ENCODE peak calls at places on chromosomes 16 and 17, in four cellular contexts. T, E, F and W are unnamed samples.

GRCh38 chr17:81537856-81538555 is 9.8 kb downstream of the FSCN2 start:
- DNase-seq in T (no peak), E (no peak), F (no peak), W (no peak)

GRCh38 chr17:2365132-2365531 is 27.8 kb downstream of the SGSM2 start:
- DNase-seq in T (no peak), E (no peak), F (no peak), W (no peak)

GRCh38 chr16:47309581-47310312 is 151.1 kb downstream of the ITFG1 start:
- DNase-seq in T (no peak), E (peak), F (no peak), W (no peak)

GRCh38 chr17:41545829-41546410 is 17.8 kb upstream of the KRT19 start:
- DNase-seq in T (no peak), E (no peak), F (no peak), W (no peak)

GRCh38 chr16:66028505-66029216 is 337.8 kb upstream of the CDH5 start:
- DNase-seq in T (no peak), E (peak), F (no peak), W (no peak)

GRCh38 chr17:77306048-77306789 is 165.4 kb downstream of the SEC14L1 start:
- DNase-seq in T (no peak), E (no peak), F (no peak), W (no peak)

GRCh38 chr16:13767215-13767614 is 152.7 kb upstream of the ERCC4 start:
- DNase-seq in T (no peak), E (no peak), F (no peak), W (no peak)

GRCh38 chr17:32479074-32479617 is 7.6 kb upstream of the CDK5R1 start:
- DNase-seq in T (no peak), E (no peak), F (no peak), W (no peak)

GRCh38 chr17:68057531-68057952 is 22.0 kb downstream of the KPNA2 start:
- DNase-seq in T (peak), E (peak), F (no peak), W (no peak)

GRCh38 chr17:17345686-17346427 is 42.7 kb downstream of the NT5M start:
- DNase-seq in T (peak), E (no peak), F (peak), W (no peak)

GRCh38 chr17:1022278-1023024 is 25.5 kb downstream of the TIMM22 start:
- DNase-seq in T (no peak), E (no peak), F (no peak), W (no peak)

GRCh38 chr16:7397901-7398300 is 65.3 kb downstream of the RBFOX1 start:
- DNase-seq in T (no peak), E (no peak), F (no peak), W (peak)

GRCh38 chr17:4485676-4486646 is 12.7 kb upstream of the SPNS2 start:
- DNase-seq in T (no peak), E (no peak), F (no peak), W (no peak)

GRCh38 chr17:68248199-68248825 is 469 bp downstream of the AMZ2 start:
- DNase-seq in T (peak), E (peak), F (no peak), W (no peak)

GRCh38 chr17:78993981-78994671 is 14.4 kb upstream of the LGALS3BP start:
- DNase-seq in T (peak), E (no peak), F (peak), W (no peak)

GRCh38 chr16:27426423-27427408 is 24.7 kb downstream of the IL21R start:
- DNase-seq in T (peak), E (peak), F (no peak), W (peak)

GRCh38 chr17:59335685-59336084 is 4.2 kb downstream of the YPEL2 start:
- DNase-seq in T (no peak), E (no peak), F (no peak), W (no peak)

GRCh38 chr16:25065899-25066298 is 45.6 kb upstream of the LCMT1 start:
- DNase-seq in T (no peak), E (no peak), F (no peak), W (no peak)

GRCh38 chr16:58426095-58426494 is 33.8 kb downstream of the GINS3 start:
- DNase-seq in T (no peak), E (no peak), F (no peak), W (no peak)

GRCh38 chr16:83351846-83352245 is 455.9 kb upstream of the HSBP1 start:
- DNase-seq in T (no peak), E (peak), F (no peak), W (no peak)

GRCh38 chr16:84228321-84228838 is 11.4 kb downstream of the KCNG4 start:
- DNase-seq in T (no peak), E (peak), F (no peak), W (peak)

GRCh38 chr17:66547170-66547865 is 244.9 kb downstream of the PRKCA start:
- DNase-seq in T (no peak), E (no peak), F (no peak), W (no peak)

GRCh38 chr17:61997649-61998048 is 67.4 kb downstream of the MED13 start:
- DNase-seq in T (no peak), E (peak), F (no peak), W (no peak)

GRCh38 chr16:4496305-4496704 is 20.1 kb downstream of the HMOX2 start:
- DNase-seq in T (no peak), E (peak), F (no peak), W (no peak)

GRCh38 chr17:81277421-81277820 is 17.7 kb downstream of the SLC38A10 start:
- DNase-seq in T (peak), E (peak), F (no peak), W (no peak)

GRCh38 chr17:13359774-13360173 is 242.0 kb downstream of the HS3ST3A1 start:
- DNase-seq in T (no peak), E (no peak), F (no peak), W (no peak)

GRCh38 chr17:82095777-82096708 is 2.0 kb downstream of the FASN start:
- DNase-seq in T (no peak), E (no peak), F (no peak), W (no peak)

GRCh38 chr17:7313028-7313889 is 1.9 kb downstream of the GPS2 start:
- DNase-seq in T (no peak), E (peak), F (no peak), W (peak)

GRCh38 chr17:7313890-7314718 is 1.1 kb downstream of the GPS2 start:
- DNase-seq in T (no peak), E (peak), F (no peak), W (no peak)

GRCh38 chr17:7315570-7316243 is 547 bp upstream of the GPS2 start:
- DNase-seq in T (peak), E (no peak), F (peak), W (no peak)

GRCh38 chr17:7317161-7317803 is 2.1 kb upstream of the GPS2 start:
- DNase-seq in T (no peak), E (no peak), F (no peak), W (no peak)

GRCh38 chr17:7314719-7315569 is at the start of gene GPS2:
- DNase-seq in T (peak), E (peak), F (peak), W (peak)
- TF ChIP-seq POLR2A in T (peak), E (peak), F (peak), W (peak)

DNA sequence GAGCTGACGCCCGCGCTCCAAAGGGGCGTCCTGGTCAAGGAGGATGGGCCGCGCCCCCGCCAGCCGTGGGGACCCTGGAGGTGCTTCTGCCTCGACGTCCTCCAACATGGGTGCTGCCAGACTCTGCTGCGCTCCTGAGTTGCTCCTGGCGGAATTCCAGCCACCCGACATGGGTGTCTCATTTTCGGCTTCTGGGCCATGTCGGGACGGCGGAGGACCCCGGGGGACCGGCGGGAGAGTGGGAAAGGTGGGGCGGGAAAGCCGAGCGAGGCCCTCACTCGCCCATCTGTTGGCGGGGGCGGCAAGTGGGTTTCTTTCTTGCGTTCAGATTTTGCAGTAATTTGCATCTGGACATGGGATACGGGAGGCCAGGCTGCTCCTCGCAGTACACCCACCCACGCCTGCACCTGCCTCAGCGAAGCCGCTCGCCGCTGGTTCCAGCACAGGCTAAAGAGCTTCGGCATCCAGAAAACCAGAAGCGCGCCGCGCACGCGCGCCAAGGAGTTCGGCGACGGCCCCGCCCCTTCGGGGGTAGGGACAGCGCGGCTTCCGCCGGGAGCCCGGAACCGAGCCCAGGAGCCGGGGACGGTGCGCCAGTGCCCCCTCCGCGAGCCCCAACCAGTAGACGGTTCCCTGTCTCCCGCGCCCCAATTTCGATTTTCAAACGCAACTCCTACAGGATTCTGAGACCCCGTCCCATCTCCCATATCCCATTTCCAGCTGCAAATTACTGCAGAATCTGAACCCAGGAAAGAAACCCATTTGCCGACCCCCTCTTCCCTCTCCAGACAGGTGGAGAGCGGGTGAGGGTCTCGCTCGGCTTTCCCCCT is at the start of gene ARMC7:
- DNase-seq in T (peak), E (peak), F (peak), W (peak)
- TF ChIP-seq POLR2A in T (peak), E (no peak), F (peak), W (peak)

DNA sequence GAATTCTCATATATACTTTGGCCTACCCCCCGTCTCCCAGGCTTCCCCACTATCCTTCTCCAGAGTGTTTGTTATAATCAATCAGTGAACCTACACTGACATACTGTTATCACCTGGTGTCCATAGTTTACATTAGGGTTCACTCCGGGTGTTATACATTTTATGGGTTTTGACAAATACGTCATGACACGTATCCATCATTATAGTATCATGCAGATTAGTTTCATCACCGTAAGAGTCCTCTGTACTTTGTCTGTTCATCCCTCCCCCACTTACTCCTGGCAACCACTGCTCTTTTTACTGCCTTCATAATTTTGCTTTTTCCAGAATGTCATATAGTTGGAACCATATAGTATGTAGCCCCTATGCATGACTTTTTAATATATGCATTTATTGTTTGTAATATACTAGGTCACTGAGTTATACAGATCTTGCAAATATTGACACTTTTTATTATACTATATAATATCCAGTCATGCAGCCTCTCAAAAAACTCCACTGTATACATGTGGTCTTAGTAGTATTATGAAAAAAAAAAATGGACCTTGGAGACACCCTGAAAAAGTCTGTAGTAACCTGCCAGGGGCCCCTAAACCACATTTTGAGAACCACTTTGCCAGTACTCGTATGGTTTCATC is 28.4 kb downstream of the PPM1D start:
- DNase-seq in T (no peak), E (no peak), F (no peak), W (no peak)
- TF ChIP-seq POLR2A in T (no peak), E (no peak), F (no peak), W (no peak)

GRCh38 chr16:19290860-19291259 is 5.3 kb downstream of the CLEC19A start:
- DNase-seq in T (no peak), E (no peak), F (no peak), W (no peak)

GRCh38 chr16:19292186-19292585 is 6.7 kb downstream of the CLEC19A start:
- DNase-seq in T (no peak), E (no peak), F (no peak), W (no peak)

GRCh38 chr16:19289805-19290490 is 4.4 kb downstream of the CLEC19A start:
- DNase-seq in T (peak), E (no peak), F (no peak), W (no peak)

GRCh38 chr16:19288872-19289799 is 3.6 kb downstream of the CLEC19A start:
- DNase-seq in T (no peak), E (no peak), F (no peak), W (no peak)

DNA sequence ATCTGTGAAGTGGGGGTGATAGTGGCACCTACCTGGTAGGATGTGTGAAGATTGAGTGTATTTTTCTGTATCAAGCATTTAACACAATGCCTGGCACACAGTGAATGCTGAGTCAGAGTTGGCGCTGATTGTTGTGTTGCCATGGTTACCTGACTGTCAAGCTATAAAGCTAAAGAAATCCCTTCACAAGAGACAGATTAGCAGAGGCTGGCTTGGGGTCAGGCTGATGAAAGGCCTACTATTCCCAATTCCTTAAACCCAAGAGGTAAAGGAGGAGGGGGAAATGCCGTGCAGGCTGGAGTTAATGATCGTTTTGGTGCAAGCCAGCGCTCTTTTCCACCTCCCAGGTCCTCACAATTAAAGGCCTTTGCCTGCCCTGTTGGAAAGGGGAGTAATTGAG is 5.9 kb downstream of the CLEC19A start:
- DNase-seq in T (no peak), E (no peak), F (no peak), W (no peak)
- TF ChIP-seq POLR2A in T (no peak), E (no peak), F (no peak), W (no peak)

GRCh38 chr17:34980353-34980680 is at the start of gene LIG3:
- DNase-seq in T (peak), E (peak), F (peak), W (peak)
- TF ChIP-seq POLR2A in T (peak), E (peak), F (peak), W (no peak)

GRCh38 chr17:35141681-35142466 is at the start of gene NLE1:
- DNase-seq in T (peak), E (peak), F (peak), W (peak)
- TF ChIP-seq POLR2A in T (no peak), E (peak), F (no peak), W (peak)

GRCh38 chr16:89890200-89890599 is 16.8 kb downstream of the TCF25 start:
- DNase-seq in T (no peak), E (no peak), F (no peak), W (no peak)

GRCh38 chr16:89890886-89891657 is 17.7 kb downstream of the TCF25 start:
- DNase-seq in T (no peak), E (no peak), F (no peak), W (no peak)

GRCh38 chr16:89893642-89894548 is 20.5 kb downstream of the TCF25 start:
- DNase-seq in T (no peak), E (no peak), F (no peak), W (no peak)

GRCh38 chr16:89892635-89893034 is 19.2 kb downstream of the TCF25 start:
- DNase-seq in T (no peak), E (no peak), F (no peak), W (no peak)

DNA sequence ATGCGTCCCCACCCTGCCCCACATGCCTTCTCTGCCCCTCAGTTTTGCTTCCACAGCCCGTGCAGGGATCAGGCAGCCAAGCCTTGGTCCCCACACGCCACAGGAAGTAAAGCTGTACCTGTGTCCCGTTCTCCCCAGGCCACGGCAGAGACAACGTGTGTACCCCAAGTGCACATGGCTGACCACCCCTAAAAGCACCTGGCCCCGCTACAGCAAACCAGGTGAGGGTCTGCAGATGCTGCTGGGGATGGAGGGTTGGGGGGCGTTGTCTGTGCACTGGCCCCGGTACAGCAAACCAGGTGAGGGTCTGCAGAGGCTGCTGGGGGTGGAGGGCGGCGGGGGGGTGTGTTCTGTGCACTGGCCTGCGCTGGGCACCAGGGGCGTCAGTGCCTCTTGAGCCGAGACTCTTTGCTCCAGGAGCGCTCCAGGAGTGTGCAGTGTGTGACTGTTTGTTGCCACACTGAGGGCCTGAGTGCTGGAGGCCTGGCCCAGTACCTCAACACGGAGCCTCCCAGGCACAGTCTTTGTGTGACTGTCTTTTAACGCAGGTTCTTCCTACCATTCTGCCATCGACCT is 18.8 kb downstream of the TCF25 start:
- DNase-seq in T (no peak), E (no peak), F (no peak), W (no peak)
- TF ChIP-seq POLR2A in T (no peak), E (no peak), F (no peak), W (no peak)

GRCh38 chr16:1959269-1960039 is at the start of gene NDUFB10:
- DNase-seq in T (peak), E (peak), F (peak), W (peak)
- TF ChIP-seq POLR2A in T (peak), E (peak), F (no peak), W (peak)

GRCh38 chr17:15999141-15999973 is at the start of the genes TTC19 and ZSWIM7:
- DNase-seq in T (peak), E (peak), F (peak), W (peak)

GRCh38 chr17:16001498-16001897 is 1.9 kb downstream of the TTC19 start:
- DNase-seq in T (no peak), E (no peak), F (no peak), W (no peak)

GRCh38 chr17:16002708-16003265 is 3.2 kb downstream of the TTC19 start:
- DNase-seq in T (no peak), E (no peak), F (no peak), W (no peak)

GRCh38 chr17:15998031-15998574 is 1.4 kb downstream of the ZSWIM7 start:
- DNase-seq in T (no peak), E (no peak), F (no peak), W (no peak)

DNA sequence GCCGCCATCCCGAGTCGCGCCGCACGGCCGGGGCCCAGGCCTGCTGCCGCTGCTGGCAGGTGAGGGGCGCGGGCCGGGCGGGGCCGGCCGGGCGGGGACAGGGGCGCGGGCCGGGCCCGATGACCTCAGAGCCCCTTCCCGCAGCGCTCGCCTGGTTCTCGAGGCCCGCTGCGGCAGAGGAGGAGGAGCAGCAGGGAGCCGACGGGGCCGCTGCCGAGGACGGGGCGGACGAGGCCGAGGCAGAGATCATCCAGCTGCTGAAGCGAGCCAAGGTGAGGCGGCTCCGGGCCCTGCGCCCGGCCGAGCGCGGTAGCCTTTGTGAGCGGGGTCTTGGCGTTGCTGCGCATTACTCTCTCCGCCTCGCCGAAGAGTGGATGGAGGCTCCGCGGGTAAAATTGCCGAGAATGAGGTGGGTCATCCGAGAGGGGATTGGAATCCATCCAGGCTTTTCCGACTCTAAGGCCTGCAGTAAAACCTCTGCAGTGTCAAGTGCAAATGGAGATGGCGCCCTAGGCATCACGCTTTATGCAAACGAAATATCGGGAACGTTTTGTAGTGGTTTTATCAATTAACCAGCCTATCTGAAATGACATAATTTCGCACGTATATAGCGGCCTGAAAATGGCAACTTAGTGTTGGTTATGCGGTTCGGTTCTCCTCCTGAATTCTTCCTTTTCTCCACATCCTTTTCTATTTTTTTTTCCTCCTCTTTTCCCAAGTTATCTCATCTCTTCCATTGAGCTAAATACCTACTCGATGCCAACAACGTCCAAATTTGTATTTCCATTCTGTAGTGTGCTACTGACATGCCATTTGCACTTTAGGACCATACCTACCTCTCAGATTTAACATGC is 577 bp downstream of the TTC19 start:
- DNase-seq in T (no peak), E (peak), F (no peak), W (peak)
- TF ChIP-seq POLR2A in T (no peak), E (no peak), F (no peak), W (no peak)